ENCODE peak calls at places on chromosomes 11 and 22, in nine cellular contexts. B, A, R, P, G, C, Y, U and S are unnamed samples.

GRCh38 chr22:24178502-24179440 is 2.5 kb upstream of the SUSD2 start:
- DNase-seq in B (no peak), A (no peak), R (no peak), P (no peak), G (no peak), C (no peak), Y (no peak), U (no peak), S (no peak)

GRCh38 chr11:69567951-69568808 is 72.8 kb upstream of the CCND1 start:
- DNase-seq in B (no peak), A (no peak), R (no peak), P (no peak), G (no peak), C (no peak), Y (no peak), U (no peak), S (no peak)

GRCh38 chr11:71139516-71140205 is 112.7 kb downstream of the SHANK2 start:
- DNase-seq in B (no peak), A (no peak), R (no peak), P (no peak), G (no peak), C (no peak), Y (no peak), U (no peak), S (no peak)

GRCh38 chr11:126547161-126547560 is 191.7 kb downstream of the ST3GAL4 start:
- DNase-seq in B (peak), A (peak), R (no peak), P (no peak), G (no peak), C (no peak), Y (no peak), U (no peak), S (no peak)

GRCh38 chr11:96061730-96062524 is 138.0 kb upstream of the MTMR2 start:
- DNase-seq in B (no peak), A (no peak), R (no peak), P (peak), G (peak), C (no peak), Y (no peak), U (peak), S (no peak)

GRCh38 chr11:131895865-131896264 is 525.5 kb downstream of the NTM start:
- DNase-seq in B (no peak), A (no peak), R (no peak), P (no peak), G (no peak), C (no peak), Y (no peak), U (no peak), S (no peak)

GRCh38 chr22:44461083-44461375 is 37.0 kb downstream of the RTL6 start:
- DNase-seq in B (no peak), A (no peak), R (no peak), P (no peak), G (no peak), C (no peak), Y (no peak), U (no peak), S (no peak)

GRCh38 chr22:39327995-39328754 is 8.8 kb upstream of the RPL3 start:
- DNase-seq in B (no peak), A (no peak), R (no peak), P (no peak), G (no peak), C (no peak), Y (no peak), U (no peak), S (no peak)

GRCh38 chr11:5665051-5665450 is 19.8 kb downstream of the TRIM5 start:
- DNase-seq in B (no peak), A (no peak), R (no peak), P (no peak), G (no peak), C (no peak), Y (no peak), U (no peak), S (no peak)

GRCh38 chr11:12749442-12749841 is 75.2 kb downstream of the TEAD1 start:
- DNase-seq in B (no peak), A (no peak), R (no peak), P (no peak), G (no peak), C (no peak), Y (no peak), U (no peak), S (no peak)

GRCh38 chr11:120525285-120526085 is 13.9 kb downstream of the GRIK4 start:
- DNase-seq in B (no peak), A (no peak), R (no peak), P (no peak), G (no peak), C (no peak), Y (no peak), U (no peak), S (no peak)

GRCh38 chr22:27726726-27727449 is 74.7 kb downstream of the MN1 start:
- DNase-seq in B (no peak), A (peak), R (no peak), P (no peak), G (no peak), C (no peak), Y (no peak), U (peak), S (peak)

GRCh38 chr11:36354221-36355003 is 58.3 kb downstream of the PRR5L start:
- DNase-seq in B (peak), A (peak), R (no peak), P (peak), G (no peak), C (no peak), Y (no peak), U (no peak), S (no peak)

GRCh38 chr22:33476716-33477115 is 418.5 kb upstream of the SYN3 start:
- DNase-seq in B (no peak), A (no peak), R (no peak), P (no peak), G (no peak), C (no peak), Y (no peak), U (no peak), S (no peak)

GRCh38 chr11:30326114-30326783 is 3.3 kb downstream of the ARL14EP start:
- DNase-seq in B (no peak), A (no peak), R (no peak), P (no peak), G (no peak), C (no peak), Y (no peak), U (no peak), S (no peak)

GRCh38 chr11:3986301-3986700 is 108.3 kb upstream of the RRM1 start:
- DNase-seq in B (no peak), A (no peak), R (no peak), P (no peak), G (no peak), C (no peak), Y (no peak), U (no peak), S (no peak)

GRCh38 chr11:64540426-64540825 is 50.6 kb upstream of the SLC22A12 start:
- DNase-seq in B (no peak), A (no peak), R (no peak), P (no peak), G (no peak), C (no peak), Y (no peak), U (no peak), S (no peak)

GRCh38 chr11:61352038-61352437 is 9.6 kb downstream of the CYB561A3 start:
- DNase-seq in B (no peak), A (no peak), R (no peak), P (no peak), G (no peak), C (no peak), Y (no peak), U (no peak), S (no peak)

GRCh38 chr11:117345039-117345438 is 17.4 kb downstream of the CEP164 start:
- DNase-seq in B (no peak), A (peak), R (no peak), P (no peak), G (no peak), C (no peak), Y (no peak), U (no peak), S (no peak)

GRCh38 chr11:1864831-1865665 is 12.2 kb downstream of the LSP1 start:
- DNase-seq in B (no peak), A (no peak), R (no peak), P (no peak), G (no peak), C (no peak), Y (no peak), U (no peak), S (no peak)

GRCh38 chr11:61554172-61554988 is 26.5 kb downstream of the SYT7 start:
- DNase-seq in B (no peak), A (no peak), R (no peak), P (no peak), G (no peak), C (no peak), Y (no peak), U (no peak), S (no peak)

GRCh38 chr11:123740787-123741158 is 687 bp downstream of the ZNF202 start:
- DNase-seq in B (no peak), A (no peak), R (no peak), P (no peak), G (peak), C (no peak), Y (no peak), U (no peak), S (no peak)

GRCh38 chr22:28921585-28921879 is 38.2 kb downstream of the ZNRF3 start:
- DNase-seq in B (no peak), A (no peak), R (no peak), P (no peak), G (no peak), C (no peak), Y (no peak), U (no peak), S (no peak)

GRCh38 chr11:75431533-75432525 is 1.2 kb downstream of the KLHL35 start:
- DNase-seq in B (no peak), A (no peak), R (no peak), P (no peak), G (no peak), C (no peak), Y (no peak), U (no peak), S (no peak)

GRCh38 chr11:32911413-32911812 is 18.8 kb downstream of the QSER1 start:
- DNase-seq in B (no peak), A (no peak), R (no peak), P (no peak), G (no peak), C (no peak), Y (no peak), U (no peak), S (no peak)

GRCh38 chr11:46554205-46555162 is 39.3 kb downstream of the AMBRA1 start:
- DNase-seq in B (peak), A (peak), R (no peak), P (no peak), G (no peak), C (no peak), Y (peak), U (peak), S (no peak)

GRCh38 chr11:36186797-36187196 is 102.4 kb downstream of the COMMD9 start:
- DNase-seq in B (no peak), A (no peak), R (no peak), P (no peak), G (no peak), C (no peak), Y (no peak), U (no peak), S (no peak)

GRCh38 chr11:118971646-118972045 is at the start of gene FOXR1:
- DNase-seq in B (no peak), A (no peak), R (no peak), P (no peak), G (no peak), C (no peak), Y (no peak), U (no peak), S (no peak)
- H3K4me3 ChIP-seq in B (no peak), A (no peak), R (no peak), P (no peak), G (no peak), C (no peak), Y (no peak), U (no peak), S (no peak)

GRCh38 chr22:36065775-36066544 is 37.3 kb upstream of the RBFOX2 start:
- DNase-seq in B (peak), A (peak), R (peak), P (peak), G (peak), C (peak), Y (peak), U (peak), S (no peak)
- H3K4me3 ChIP-seq in B (peak), A (peak), R (peak), P (peak), G (peak), C (peak), Y (peak), U (peak), S (peak)

GRCh38 chr22:19723990-19724827 is 870 bp downstream of the GP1BB start:
- DNase-seq in B (no peak), A (no peak), R (no peak), P (peak), G (peak), C (no peak), Y (no peak), U (peak), S (no peak)

GRCh38 chr22:19722175-19722914 is 994 bp upstream of the GP1BB start:
- DNase-seq in B (no peak), A (no peak), R (no peak), P (no peak), G (peak), C (no peak), Y (no peak), U (no peak), S (no peak)

GRCh38 chr22:19722915-19723164 is 499 bp upstream of the GP1BB start:
- DNase-seq in B (no peak), A (no peak), R (no peak), P (no peak), G (no peak), C (no peak), Y (no peak), U (no peak), S (no peak)

GRCh38 chr22:19724927-19725661 is 1.8 kb downstream of the GP1BB start:
- DNase-seq in B (no peak), A (no peak), R (no peak), P (no peak), G (no peak), C (no peak), Y (no peak), U (no peak), S (no peak)

GRCh38 chr22:19723165-19723989 is at the start of gene GP1BB:
- DNase-seq in B (no peak), A (no peak), R (no peak), P (peak), G (peak), C (no peak), Y (no peak), U (peak), S (no peak)
- H3K4me3 ChIP-seq in B (no peak), A (no peak), R (peak), P (no peak), G (peak), C (no peak), Y (peak), U (peak), S (peak)

DNA sequence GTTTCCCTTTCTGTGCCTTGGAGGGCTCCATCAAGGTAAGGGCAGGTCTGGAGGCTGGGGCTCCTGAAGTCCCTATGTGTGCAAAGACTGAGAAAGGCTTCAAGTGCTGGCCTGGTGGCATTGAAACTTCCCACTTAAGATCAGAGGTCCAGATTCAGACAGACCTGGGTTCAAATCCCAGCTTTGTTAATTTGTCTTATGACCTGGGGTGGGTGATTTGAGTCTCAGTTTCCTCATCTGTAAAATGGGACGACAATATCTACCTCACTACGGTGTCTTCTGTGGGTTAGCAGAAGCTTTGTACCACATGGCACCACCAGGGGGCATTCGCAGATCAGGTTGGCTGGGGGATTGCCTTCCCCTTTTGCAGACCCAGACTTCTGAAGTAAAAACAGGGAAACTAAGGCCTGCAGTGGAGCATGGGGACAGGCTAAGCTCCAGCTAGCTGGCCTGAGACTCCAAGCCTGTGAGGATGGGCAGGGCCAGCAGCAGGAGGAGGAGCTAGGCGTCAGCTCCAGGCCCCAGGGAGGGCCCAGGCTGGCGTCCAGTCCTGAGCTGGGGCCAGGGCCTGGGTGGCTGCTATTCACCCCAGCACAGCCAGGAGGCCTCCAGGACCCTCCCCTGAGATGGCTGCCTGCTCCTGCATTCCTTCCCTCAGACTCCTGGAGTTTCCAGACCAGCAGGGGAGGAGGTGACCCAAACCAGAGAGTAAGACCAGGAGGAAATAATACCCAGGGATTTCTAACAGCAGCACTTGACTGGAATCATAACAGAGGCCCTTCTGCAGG is 1.5 kb downstream of the CASTOR1 start:
- DNase-seq in B (peak), A (peak), R (peak), P (peak), G (peak), C (peak), Y (peak), U (peak), S (peak)
- H3K4me3 ChIP-seq in B (peak), A (no peak), R (no peak), P (peak), G (peak), C (no peak), Y (peak), U (no peak), S (peak)

GRCh38 chr22:43179151-43179910 is 7.6 kb downstream of the TTLL12 start:
- DNase-seq in B (no peak), A (no peak), R (no peak), P (no peak), G (no peak), C (no peak), Y (no peak), U (no peak), S (no peak)
- H3K4me3 ChIP-seq in B (no peak), A (no peak), R (no peak), P (no peak), G (no peak), C (no peak), Y (no peak), U (no peak), S (no peak)

DNA sequence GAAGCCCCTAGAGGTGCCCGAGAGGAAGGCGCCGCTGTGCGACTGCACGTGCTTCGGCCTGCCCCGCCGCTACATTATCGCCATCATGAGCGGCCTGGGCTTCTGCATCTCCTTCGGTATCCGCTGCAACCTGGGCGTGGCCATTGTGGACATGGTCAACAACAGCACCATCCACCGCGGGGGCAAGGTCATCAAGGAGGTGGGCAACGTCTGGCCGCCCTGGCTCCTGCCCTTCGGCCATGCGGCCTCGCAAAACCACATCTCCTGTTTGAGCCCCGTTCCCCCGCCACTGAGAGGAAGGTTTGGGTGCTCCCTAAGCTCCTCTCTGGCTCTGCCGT is 3.4 kb downstream of the SLC17A6 start:
- DNase-seq in B (no peak), A (no peak), R (no peak), P (no peak), G (no peak), C (no peak), Y (no peak), U (no peak), S (no peak)
- H3K4me3 ChIP-seq in B (no peak), A (no peak), R (peak), P (no peak), G (no peak), C (no peak), Y (no peak), U (no peak), S (no peak)